ENCODE peak calls at places on chromosomes 6 and 20, in ten cellular contexts. Q is prostate gland, H is spleen, A is HCT116, B is breast epithelium, C is stomach, J is GM23338, I is SK-N-SH, K is sigmoid colon, Z is HepG2. P is an unnamed sample. For H3K4me1, the result is how much of the 10 kb centered on the place peaks cover.

GRCh38 chr6:104596091-104596490 is 263.6 kb downstream of the HACE1 start:
- DNase-seq in Q (no peak), J (no peak), B (no peak), Z (no peak), A (no peak), K (no peak), I (no peak), H (no peak), C (no peak), P (no peak)

GRCh38 chr6:159533568-159533967 is 159.5 kb downstream of the SOD2 start:
- DNase-seq in A (no peak), Q (no peak), C (no peak), H (no peak), Z (no peak), K (no peak), I (no peak), B (no peak), J (no peak), P (no peak)

GRCh38 chr6:3457710-3458605 is 1.1 kb upstream of the SLC22A23 start:
- DNase-seq in K (peak), B (peak), H (no peak), J (peak), Z (peak), A (peak), I (peak), C (peak), Q (peak), P (peak)

GRCh38 chr20:1931830-1932229 is 36.6 kb downstream of the SIRPA start:
- DNase-seq in Q (no peak), A (no peak), Z (no peak), I (no peak), K (no peak), C (no peak), J (no peak), H (no peak), B (no peak), P (no peak)

GRCh38 chr6:160737934-160738333 is 35.9 kb downstream of the PLG start:
- DNase-seq in A (no peak), I (no peak), H (no peak), C (no peak), Z (no peak), J (no peak), B (no peak), K (no peak), Q (no peak), P (no peak)

GRCh38 chr6:109687271-109687721 is 3.7 kb downstream of the AK9 start:
- DNase-seq in Z (no peak), B (no peak), K (no peak), I (no peak), C (no peak), A (no peak), H (no peak), J (no peak), Q (no peak), P (no peak)

GRCh38 chr20:6828794-6829423 is 61.4 kb downstream of the BMP2 start:
- DNase-seq in Q (peak), J (peak), I (peak), B (peak), H (no peak), Z (peak), K (no peak), A (peak), C (peak), P (peak)

GRCh38 chr6:46325561-46326525 is 155.1 kb upstream of the ENPP5 start:
- DNase-seq in J (peak), B (no peak), H (peak), K (no peak), Z (no peak), A (no peak), C (no peak), Q (no peak), I (no peak), P (no peak)

GRCh38 chr6:37317312-37318038 is 36.3 kb upstream of the RNF8 start:
- DNase-seq in H (no peak), I (no peak), Q (no peak), B (no peak), K (no peak), J (no peak), A (no peak), C (no peak), Z (no peak), P (no peak)

GRCh38 chr6:16936893-16937292 is 165.0 kb upstream of the STMND1 start:
- DNase-seq in Z (no peak), I (no peak), B (no peak), C (no peak), A (no peak), K (no peak), Q (no peak), J (no peak), H (no peak), P (no peak)

GRCh38 chr6:139881251-139881650 is 506.8 kb upstream of the CITED2 start:
- DNase-seq in A (no peak), B (no peak), K (no peak), I (no peak), H (no peak), J (no peak), Q (no peak), Z (no peak), C (no peak), P (no peak)

GRCh38 chr6:30687659-30688431 is 1.4 kb upstream of the PPP1R18 start:
- DNase-seq in A (no peak), J (peak), K (peak), Z (no peak), Q (no peak), I (peak), B (no peak), H (peak), C (no peak), P (no peak)

GRCh38 chr6:28239636-28240035 is 12.4 kb downstream of the ZKSCAN4 start:
- DNase-seq in C (no peak), K (no peak), A (no peak), Z (no peak), J (no peak), B (no peak), I (no peak), H (no peak), Q (no peak), P (no peak)

GRCh38 chr6:140203611-140204553 is 829.4 kb upstream of the CITED2 start:
- DNase-seq in A (no peak), J (no peak), K (no peak), H (no peak), B (no peak), Q (no peak), I (no peak), C (no peak), Z (no peak), P (no peak)

GRCh38 chr20:9699181-9699580 is 139.7 kb downstream of the PAK5 start:
- DNase-seq in H (no peak), Z (no peak), A (no peak), Q (no peak), J (no peak), B (no peak), C (no peak), I (no peak), K (no peak), P (no peak)

GRCh38 chr6:27502508-27503435 is 29.9 kb upstream of the ZNF184 start:
- DNase-seq in B (no peak), C (peak), K (no peak), I (no peak), H (peak), Z (peak), A (peak), Q (no peak), J (peak), P (peak)

GRCh38 chr6:132780770-132781371 is 17.6 kb downstream of the SLC18B1 start:
- DNase-seq in A (no peak), Q (no peak), I (no peak), C (no peak), K (no peak), Z (peak), H (no peak), J (peak), B (no peak), P (no peak)

GRCh38 chr6:31009731-31010130 is 543 bp upstream of the MUC22 start:
- DNase-seq in K (no peak), B (no peak), H (no peak), C (no peak), A (no peak), J (no peak), Z (no peak), Q (no peak), I (no peak), P (no peak)

GRCh38 chr6:170461111-170461510 is 92.0 kb downstream of the PSMB1 start:
- DNase-seq in A (no peak), B (no peak), K (no peak), Z (no peak), H (peak), Q (no peak), I (no peak), J (no peak), C (no peak), P (no peak)

GRCh38 chr6:118685823-118686449 is 34.5 kb upstream of the CEP85L start:
- DNase-seq in I (no peak), K (no peak), J (peak), Q (no peak), Z (no peak), C (no peak), H (no peak), A (no peak), B (no peak), P (no peak)

GRCh38 chr6:152941746-152942145 is 41.1 kb downstream of the FBXO5 start:
- DNase-seq in Z (no peak), C (no peak), K (no peak), A (no peak), Q (no peak), J (no peak), H (no peak), I (no peak), B (no peak), P (no peak)

GRCh38 chr6:149026530-149026942 is 279.7 kb downstream of the UST start:
- DNase-seq in C (no peak), Q (peak), H (no peak), B (no peak), Z (peak), J (peak), K (no peak), A (peak), I (peak), P (no peak)

GRCh38 chr6:71489736-71490135 is 201.1 kb downstream of the OGFRL1 start:
- DNase-seq in Z (peak), K (no peak), I (no peak), H (no peak), Q (no peak), B (no peak), C (no peak), A (peak), J (peak), P (no peak)

DNA sequence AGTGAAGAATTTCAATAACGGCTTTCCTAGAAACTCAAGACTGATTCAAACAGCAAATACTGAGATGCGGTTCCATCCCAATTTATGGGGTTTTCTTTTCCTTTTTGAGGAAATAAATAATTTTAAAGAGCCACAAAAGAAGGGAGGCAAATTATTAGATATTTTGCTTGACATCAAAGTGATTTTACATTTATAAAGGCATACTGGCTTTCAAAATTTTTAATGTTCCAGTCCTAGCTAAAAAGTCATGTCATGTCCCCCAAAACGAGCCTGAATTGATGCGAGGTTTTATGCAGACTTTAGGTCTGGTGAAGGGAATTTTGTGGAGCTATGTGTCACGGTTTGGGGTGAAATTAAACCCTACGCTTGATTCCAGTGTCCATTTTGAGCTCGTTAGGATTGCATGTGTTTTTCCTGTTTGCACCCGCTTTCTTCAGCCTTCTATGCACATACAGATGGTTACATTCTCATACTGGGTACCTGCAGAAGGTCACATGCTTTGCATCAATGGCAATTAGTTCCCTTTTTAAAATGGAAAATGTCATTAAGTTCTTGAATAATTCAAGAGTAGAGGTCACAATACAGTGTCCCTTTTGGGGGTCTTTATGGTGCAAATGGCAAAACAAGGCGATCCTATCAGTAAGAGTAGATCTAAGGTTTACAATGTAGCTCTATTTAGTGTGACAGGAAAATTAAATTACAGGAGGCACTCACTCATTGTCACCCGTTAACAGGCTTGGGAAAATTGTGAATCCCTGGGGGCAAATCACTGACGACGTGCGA is 17.3 kb downstream of the FOXA2 start:
- DNase-seq in A (no peak), K (no peak), H (no peak), Q (no peak), B (no peak), I (no peak), J (no peak), Z (no peak), C (no peak), P (no peak)
- H3K4me1 ChIP-seq in A (under half), K (under half), H (under half), Q (under half), B (under half), I (under half), J (half or more), Z (half or more), C (under half), P (under half)

GRCh38 chr20:37245181-37245580 is 16.4 kb downstream of the GHRH start:
- DNase-seq in K (no peak), J (peak), Q (no peak), H (no peak), Z (no peak), I (no peak), C (no peak), A (no peak), B (no peak), P (no peak)

GRCh38 chr20:37243076-37243936 is 18.3 kb downstream of the GHRH start:
- DNase-seq in K (no peak), H (no peak), Q (no peak), B (no peak), A (no peak), Z (no peak), I (no peak), C (no peak), J (peak), P (no peak)

GRCh38 chr20:37242503-37242902 is 19.1 kb downstream of the GHRH start:
- DNase-seq in C (no peak), A (no peak), I (no peak), Z (no peak), Q (no peak), H (no peak), B (no peak), K (peak), J (no peak), P (no peak)

GRCh38 chr20:37244572-37244957 is 17.0 kb downstream of the GHRH start:
- DNase-seq in C (no peak), A (no peak), Z (no peak), Q (no peak), H (no peak), J (no peak), B (no peak), I (no peak), K (no peak), P (no peak)

DNA sequence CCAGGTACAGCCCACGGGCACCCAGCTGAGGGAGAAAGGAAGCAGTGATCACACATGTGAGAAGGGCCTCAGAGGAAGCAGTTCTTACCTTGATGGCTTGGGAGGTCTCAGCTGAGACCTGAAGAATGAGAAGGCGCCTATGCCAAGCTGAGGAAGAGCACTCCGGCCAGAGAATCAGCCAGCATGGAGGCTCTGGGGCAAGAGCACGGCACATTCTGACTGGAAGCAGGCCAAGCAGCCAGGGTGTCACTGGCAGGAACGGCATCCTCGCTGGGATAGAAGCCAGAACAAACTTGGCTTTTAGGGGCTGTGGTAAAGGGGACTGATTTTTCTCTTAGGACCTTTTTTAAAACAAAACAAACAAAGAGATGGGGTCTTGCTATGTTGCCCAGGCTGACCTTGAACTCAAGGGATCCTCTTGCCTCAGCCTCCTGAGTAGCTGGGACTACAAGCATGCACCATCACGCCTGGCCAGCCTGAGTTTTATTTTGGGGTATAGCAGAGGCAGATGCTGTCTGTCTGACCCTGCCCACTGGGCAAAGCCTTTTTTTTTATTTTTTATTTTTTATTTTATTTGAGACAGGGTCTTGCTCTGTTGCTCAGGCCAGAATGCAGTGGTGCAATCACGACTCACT is 17.6 kb downstream of the GHRH start:
- DNase-seq in B (no peak), I (no peak), J (no peak), K (peak), Q (peak), A (no peak), Z (no peak), C (peak), H (no peak), P (no peak)
- TF ChIP-seq POLR2AphosphoS5 in B (no peak), I (no peak), J (no peak), K (no peak), Q (no peak), A (no peak), Z (no peak), C (no peak), H (no peak), P (no peak)

GRCh38 chr6:56671160-56671559 is 28.5 kb upstream of the DST start:
- DNase-seq in Z (no peak), A (no peak), B (no peak), K (no peak), H (no peak), I (no peak), C (no peak), J (no peak), Q (no peak), P (no peak)

GRCh38 chr6:56668158-56668557 is 25.5 kb upstream of the DST start:
- DNase-seq in Z (no peak), Q (no peak), B (no peak), K (no peak), J (no peak), H (no peak), C (no peak), I (no peak), A (no peak), P (no peak)

GRCh38 chr6:56669041-56669440 is 26.4 kb upstream of the DST start:
- DNase-seq in K (no peak), B (no peak), Z (no peak), A (no peak), H (no peak), C (no peak), J (no peak), I (no peak), Q (no peak), P (no peak)

GRCh38 chr6:56669585-56669984 is 26.9 kb upstream of the DST start:
- DNase-seq in B (no peak), K (no peak), Q (no peak), C (no peak), Z (no peak), I (no peak), A (no peak), H (no peak), J (no peak), P (no peak)

GRCh38 chr6:56671651-56672461 is 29.2 kb upstream of the DST start:
- DNase-seq in Q (no peak), J (no peak), B (no peak), H (peak), C (no peak), K (no peak), I (peak), A (no peak), Z (no peak), P (peak)
- H3K4me3 ChIP-seq in Q (no peak), J (no peak), B (peak), H (no peak), C (no peak), K (no peak), I (no peak), A (no peak), Z (no peak), P (no peak)

GRCh38 chr20:47887477-47888080 is 102.3 kb upstream of the SULF2 start:
- DNase-seq in Z (no peak), A (no peak), C (no peak), B (no peak), J (no peak), Q (no peak), I (no peak), K (no peak), H (no peak), P (no peak)

GRCh38 chr20:47888351-47888750 is 103.1 kb upstream of the SULF2 start:
- DNase-seq in Q (no peak), H (no peak), K (no peak), I (no peak), A (no peak), Z (no peak), B (no peak), J (no peak), C (no peak), P (no peak)

GRCh38 chr20:47886454-47887041 is 101.3 kb upstream of the SULF2 start:
- DNase-seq in J (no peak), C (no peak), H (no peak), Z (peak), I (no peak), B (no peak), K (no peak), A (no peak), Q (no peak), P (no peak)

GRCh38 chr20:47887064-47887463 is 101.8 kb upstream of the SULF2 start:
- DNase-seq in K (no peak), Z (no peak), B (no peak), C (no peak), H (no peak), J (no peak), A (no peak), I (no peak), Q (no peak), P (no peak)

GRCh38 chr20:47885909-47886453 is 100.7 kb upstream of the SULF2 start:
- DNase-seq in Q (no peak), K (no peak), Z (no peak), H (no peak), A (no peak), B (no peak), J (no peak), I (no peak), C (no peak), P (no peak)
- H3K4me1 ChIP-seq in Q (under half), K (under half), Z (under half), H (under half), A (under half), B (under half), J (under half), I (under half), C (under half), P (under half)

GRCh38 chr6:73514746-73515110 is 6.1 kb downstream of the EEF1A1 start:
- DNase-seq in Z (no peak), H (no peak), A (no peak), K (no peak), J (peak), B (no peak), C (no peak), I (no peak), Q (no peak), P (no peak)
- TF ChIP-seq POLR2AphosphoS5 in Z (peak), H (no peak), A (no peak), K (no peak), J (peak), B (peak), C (no peak), I (no peak), Q (no peak), P (no peak)

GRCh38 chr6:75863784-75864183 is 114.7 kb downstream of the MYO6 start:
- DNase-seq in J (no peak), A (no peak), Q (no peak), C (no peak), B (no peak), Z (no peak), H (no peak), K (no peak), I (no peak), P (no peak)
- H3K4me3 ChIP-seq in J (no peak), A (no peak), Q (no peak), C (no peak), B (no peak), Z (no peak), H (no peak), K (no peak), I (no peak), P (no peak)